ENCODE peak calls at places on chromosomes 4 and X, in eight cellular contexts. Y is neural progenitor cell; P is choroid plexus epithelial cell; Q is fibroblast of mammary gland; C is AG04450; O is CD4-positive, alpha-beta T cell; M is right lobe of liver; N is right atrium auricular region. V is an unnamed sample.

GRCh38 chr4:142846105-142846728 is at the start of gene INPP4B:
- DNase-seq in Y (peak; percentile 72), P (peak; percentile 66), Q (peak; percentile 49), C (peak; percentile 13), O (peak; percentile 52), M (no peak), N (no peak), V (peak; percentile 38)

GRCh38 chr4:173272987-173273386 is 61.2 kb downstream of the HMGB2 start:
- DNase-seq in Y (no peak), P (peak; percentile 62), Q (peak; percentile 86), C (peak; percentile 53), O (no peak), M (no peak), N (no peak), V (no peak)

GRCh38 chr4:39544580-39545315 is 17.5 kb upstream of the UGDH start:
- DNase-seq in Y (no peak), P (no peak), Q (no peak), C (no peak), O (no peak), M (no peak), N (no peak), V (no peak)

GRCh38 chr4:172998527-172999469 is 169.8 kb upstream of the GALNT7 start:
- DNase-seq in Y (no peak), P (peak; percentile 82), Q (peak; percentile 91), C (no peak), O (no peak), M (no peak), N (no peak), V (no peak)

GRCh38 chrX:22652596-22652995 is 347.2 kb upstream of the DDX53 start:
- DNase-seq in Y (peak; percentile 52), P (peak; percentile 55), Q (peak; percentile 57), C (peak; percentile 8), O (no peak), M (no peak), N (no peak), V (peak; percentile 2)

GRCh38 chrX:154411322-154411980 is at the start of gene TAFAZZIN:
- DNase-seq in Y (peak; percentile 80), P (peak; percentile 55), Q (peak; percentile 50), C (no peak), O (peak; percentile 69), M (peak; percentile 75), N (no peak), V (peak; percentile 41)

GRCh38 chrX:5399403-5399802 is 829.3 kb downstream of the NLGN4X start:
- DNase-seq in Y (peak; percentile 6), P (no peak), Q (no peak), C (no peak), O (no peak), M (no peak), N (no peak), V (no peak)

GRCh38 chr4:82284475-82284857 is 89.3 kb downstream of the HNRNPD start:
- DNase-seq in Y (no peak), P (no peak), Q (no peak), C (no peak), O (no peak), M (no peak), N (no peak), V (peak; percentile 4)

GRCh38 chr4:30396772-30397475 is 323.2 kb upstream of the PCDH7 start:
- DNase-seq in Y (no peak), P (peak; percentile 26), Q (peak; percentile 22), C (no peak), O (no peak), M (no peak), N (no peak), V (no peak)

GRCh38 chr4:118180776-118181175 is 146.5 kb downstream of the NDST3 start:
- DNase-seq in Y (no peak), P (no peak), Q (peak; percentile 48), C (no peak), O (no peak), M (no peak), N (no peak), V (no peak)

GRCh38 chr4:150045410-150045809 is 32.8 kb upstream of the DCLK2 start:
- DNase-seq in Y (no peak), P (no peak), Q (no peak), C (no peak), O (no peak), M (no peak), N (no peak), V (no peak)

GRCh38 chrX:121642415-121642814 is 595.0 kb downstream of the GLUD2 start:
- DNase-seq in Y (no peak), P (peak; percentile 56), Q (peak; percentile 29), C (no peak), O (no peak), M (no peak), N (no peak), V (no peak)

GRCh38 chrX:67607436-67607835 is 63.6 kb downstream of the AR start:
- DNase-seq in Y (no peak), P (no peak), Q (peak; percentile 90), C (peak; percentile 32), O (no peak), M (no peak), N (no peak), V (no peak)

GRCh38 chr4:88963817-88964216 is 93.2 kb downstream of the FAM13A start:
- DNase-seq in Y (no peak), P (peak; percentile 76), Q (peak; percentile 79), C (no peak), O (no peak), M (no peak), N (no peak), V (no peak)

GRCh38 chrX:21735038-21735752 is 22.7 kb downstream of the SMPX start:
- DNase-seq in Y (no peak), P (peak; percentile 82), Q (peak; percentile 66), C (no peak), O (no peak), M (no peak), N (no peak), V (no peak)

GRCh38 chr4:110621839-110622751 is 782 bp downstream of the PITX2 start:
- DNase-seq in Y (peak; percentile 63), P (no peak), Q (peak; percentile 18), C (no peak), O (no peak), M (no peak), N (no peak), V (no peak)

GRCh38 chr4:110505440-110505839 is 29.5 kb downstream of the ENPEP start:
- DNase-seq in Y (no peak), P (no peak), Q (no peak), C (no peak), O (no peak), M (no peak), N (no peak), V (no peak)

DNA sequence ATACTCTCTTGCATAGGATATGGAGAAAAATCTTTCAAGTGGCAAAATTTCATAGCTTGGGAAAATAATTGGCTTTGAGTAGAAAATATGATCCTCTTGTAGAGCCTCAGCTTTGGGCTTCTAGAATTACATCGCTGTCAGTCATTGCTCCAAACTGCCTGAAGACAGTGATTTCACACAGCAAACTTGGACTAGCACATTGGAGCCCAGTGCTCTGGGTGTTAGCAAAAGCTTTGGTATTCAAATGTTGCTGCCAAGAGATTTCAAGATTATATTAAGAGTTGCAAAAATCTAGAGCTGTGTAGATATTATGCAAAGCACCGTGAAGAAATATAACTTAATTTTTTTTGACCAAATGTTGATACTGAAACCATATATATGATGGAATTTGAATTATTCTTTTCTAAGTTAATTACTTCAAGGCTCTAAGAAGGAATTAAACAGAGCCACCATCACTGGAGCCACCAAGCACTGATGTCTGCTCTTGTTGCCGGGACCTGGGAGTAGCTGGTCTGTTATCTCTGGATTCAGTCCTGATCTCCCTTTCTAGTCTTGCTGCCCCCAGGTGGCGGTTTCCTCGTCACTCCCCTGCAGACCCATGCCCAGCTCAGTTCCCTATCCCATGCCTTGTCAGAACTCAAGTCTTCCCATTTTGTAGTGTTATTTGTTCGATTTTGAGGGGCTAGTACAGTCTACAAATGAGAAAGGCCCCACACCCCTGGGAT is 260.7 kb upstream of the SFRP2 start:
- DNase-seq in Y (peak; percentile 56), P (peak; percentile 77), Q (peak; percentile 82), C (no peak), O (no peak), M (no peak), N (no peak), V (peak; percentile 22)
- TF ChIP-seq CTCF in Y (peak; percentile 47), P (peak; percentile 28), Q (peak; percentile 17), C (no peak), O (no peak), M (peak; percentile 28), N (no peak), V (peak; percentile 27)

GRCh38 chr4:27176400-27176799 is 315.8 kb downstream of the STIM2 start:
- DNase-seq in Y (peak; percentile 73), P (peak; percentile 6), Q (peak; percentile 74), C (no peak), O (no peak), M (no peak), N (no peak), V (no peak)
- TF ChIP-seq CTCF in Y (peak; percentile 74), P (no peak), Q (peak; percentile 80), C (no peak), O (no peak), M (no peak), N (peak; percentile 48), V (peak; percentile 64)

DNA sequence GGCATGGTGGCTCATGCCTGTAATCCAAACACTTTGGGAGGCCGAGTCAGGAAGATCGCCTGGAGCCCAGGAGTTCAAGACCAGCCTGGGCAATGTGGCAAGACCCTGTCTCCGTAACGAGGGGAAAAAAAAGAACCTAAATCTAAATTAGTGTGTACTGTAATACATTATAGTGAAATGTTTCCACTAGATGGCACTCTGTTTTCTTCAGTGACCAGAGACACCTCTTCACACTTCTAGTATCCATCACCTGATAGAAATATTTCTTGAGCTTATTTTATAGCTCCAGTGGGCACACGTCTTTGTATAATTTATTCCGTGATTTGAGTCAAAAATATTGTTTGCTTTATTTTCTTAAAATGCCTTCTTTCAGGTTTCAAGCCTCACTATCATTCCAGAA is 600.9 kb upstream of the DIPK2B start:
- DNase-seq in Y (peak; percentile 13), P (peak; percentile 74), Q (peak; percentile 65), C (no peak), O (no peak), M (no peak), N (no peak), V (no peak)
- TF ChIP-seq CTCF in Y (peak; percentile 40), P (peak; percentile 37), Q (peak; percentile 36), C (no peak), O (peak; percentile 44), M (peak; percentile 49), N (peak; percentile 48), V (peak; percentile 52)

GRCh38 chr4:147518846-147519767 is 38.2 kb downstream of the EDNRA start:
- DNase-seq in Y (peak; percentile 77), P (peak; percentile 93), Q (peak; percentile 85), C (peak; percentile 48), O (peak; percentile 8), M (peak; percentile 57), N (no peak), V (peak; percentile 33)
- TF ChIP-seq CTCF in Y (peak; percentile 95), P (peak; percentile 97), Q (peak; percentile 100), C (peak; percentile 98), O (peak; percentile 70), M (peak; percentile 82), N (peak; percentile 76), V (peak; percentile 87)

V was measured in neural crest cell.